ENCODE peak calls at places on chromosomes 6 and 20, in ten cellular contexts. P is right lobe of liver, U is ascending aorta, N is vagina, I is right atrium auricular region, D is pancreas, K is testis, V is mucosa of descending colon, Q is stomach, X is kidney epithelial cell. C is an unnamed sample. For H3K36me3, the result is how much of the 10 kb centered on the place peaks cover.

GRCh38 chr6:168376811-168377480 is 57.4 kb upstream of the DACT2 start:
- DNase-seq in P (no peak), U (no peak), N (no peak), I (no peak), D (no peak), K (no peak), V (no peak), Q (no peak), X (no peak), C (no peak)

GRCh38 chr6:68777956-68778355 is 142.9 kb downstream of the ADGRB3 start:
- DNase-seq in P (no peak), U (peak), N (no peak), I (no peak), D (no peak), K (no peak), V (no peak), Q (no peak), X (no peak), C (no peak)

GRCh38 chr6:151059612-151060095 is 180.1 kb upstream of the AKAP12 start:
- DNase-seq in P (no peak), U (no peak), N (no peak), I (no peak), D (no peak), K (peak), V (no peak), Q (no peak), X (no peak), C (no peak)

GRCh38 chr20:3221398-3222226 is 12.3 kb downstream of the ITPA start:
- DNase-seq in P (no peak), U (no peak), N (no peak), I (no peak), D (no peak), K (no peak), V (peak), Q (peak), X (no peak), C (no peak)

GRCh38 chr6:17032595-17033591 is 69.0 kb upstream of the STMND1 start:
- DNase-seq in P (no peak), U (peak), N (no peak), I (peak), D (peak), K (peak), V (no peak), Q (peak), X (peak), C (peak)

GRCh38 chr6:7378629-7379218 is 10.8 kb downstream of the CAGE1 start:
- DNase-seq in P (no peak), U (no peak), N (no peak), I (no peak), D (no peak), K (no peak), V (no peak), Q (no peak), X (no peak), C (no peak)

GRCh38 chr6:88920777-88921728 is 42.4 kb downstream of the RNGTT start:
- DNase-seq in P (no peak), U (no peak), N (no peak), I (no peak), D (no peak), K (no peak), V (no peak), Q (no peak), X (no peak), C (no peak)

GRCh38 chr6:107488875-107489635 is 862 bp upstream of the SOBP start:
- DNase-seq in P (peak), U (peak), N (no peak), I (peak), D (peak), K (peak), V (peak), Q (no peak), X (no peak), C (no peak)

GRCh38 chr20:34952676-34953075 is 2.9 kb downstream of the GSS start:
- DNase-seq in P (no peak), U (no peak), N (no peak), I (no peak), D (no peak), K (no peak), V (no peak), Q (no peak), X (no peak), C (no peak)

GRCh38 chr6:17281497-17282481 is 628 bp downstream of the RBM24 start:
- DNase-seq in P (no peak), U (peak), N (no peak), I (no peak), D (no peak), K (no peak), V (peak), Q (no peak), X (no peak), C (no peak)

GRCh38 chr20:50140339-50140859 is 13.1 kb downstream of the PEDS1 start:
- DNase-seq in P (no peak), U (no peak), N (no peak), I (no peak), D (no peak), K (no peak), V (no peak), Q (no peak), X (no peak), C (no peak)

GRCh38 chr20:14687317-14687716 is 349.9 kb upstream of the FLRT3 start:
- DNase-seq in P (no peak), U (no peak), N (no peak), I (no peak), D (no peak), K (no peak), V (no peak), Q (no peak), X (no peak), C (no peak)

GRCh38 chr6:149636116-149636515 is 12.4 kb downstream of the KATNA1 start:
- DNase-seq in P (no peak), U (no peak), N (no peak), I (no peak), D (no peak), K (no peak), V (no peak), Q (no peak), X (no peak), C (no peak)

DNA sequence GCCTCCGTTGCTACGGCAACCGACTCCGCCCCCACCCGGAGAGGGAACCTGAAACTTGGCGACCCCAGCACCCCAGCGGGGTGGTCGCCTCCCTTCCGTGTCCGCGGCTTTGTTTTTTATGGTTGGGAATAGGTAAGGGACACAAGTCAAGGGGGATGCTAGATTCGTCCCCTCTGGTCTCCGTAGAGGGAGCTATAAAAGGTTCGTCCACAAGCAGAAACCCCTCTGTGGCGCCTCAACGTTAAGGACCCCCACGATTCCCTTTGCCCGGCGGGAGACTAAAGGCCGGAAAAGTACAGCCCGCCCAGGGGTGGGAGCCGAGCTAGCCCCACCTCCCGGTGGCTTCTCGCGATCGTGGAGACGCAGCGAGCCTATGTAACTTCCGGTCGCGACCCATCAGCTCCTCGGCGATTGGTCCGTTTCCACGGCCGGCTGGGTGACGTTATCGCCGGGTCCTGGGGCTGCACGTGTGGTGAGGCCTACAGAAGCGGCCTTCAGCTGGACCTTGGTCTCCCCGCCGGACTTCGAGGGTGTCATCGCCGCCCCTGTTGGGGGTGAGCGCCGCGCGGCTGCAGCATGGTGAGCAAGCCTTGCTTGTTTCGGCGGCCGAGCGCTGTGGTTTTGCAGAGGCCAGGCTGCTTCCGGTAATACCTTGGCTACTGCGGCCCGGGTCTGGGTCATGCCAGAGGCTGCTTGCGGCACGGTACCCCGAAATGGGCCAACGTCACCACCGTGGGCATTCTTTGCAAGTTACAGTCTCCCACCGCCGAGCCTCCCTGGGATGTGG is at the start of gene LTV1:
- DNase-seq in P (peak), U (peak), N (peak), I (peak), D (peak), K (peak), V (peak), Q (peak), X (peak), C (peak)
- TF ChIP-seq CTCF in P (no peak), U (no peak), N (no peak), I (no peak), D (no peak), K (peak), V (peak), Q (no peak), X (no peak), C (no peak)

GRCh38 chr6:101402618-101403002 is 9.1 kb downstream of the GRIK2 start:
- DNase-seq in P (no peak), U (no peak), N (no peak), I (no peak), D (no peak), K (peak), V (no peak), Q (no peak), X (no peak), C (no peak)
- H3K4me3 ChIP-seq in P (no peak), U (no peak), N (peak), I (peak), D (no peak), K (no peak), V (no peak), Q (no peak), X (peak), C (no peak)

GRCh38 chr6:37373822-37374514 is 20.2 kb downstream of the RNF8 start:
- DNase-seq in P (no peak), U (no peak), N (no peak), I (no peak), D (no peak), K (no peak), V (no peak), Q (no peak), X (no peak), C (no peak)
- H3K36me3 ChIP-seq in P (under half), U (under half), N (under half), I (under half), D (under half), K (under half), V (under half), Q (under half), X (under half), C (under half)

DNA sequence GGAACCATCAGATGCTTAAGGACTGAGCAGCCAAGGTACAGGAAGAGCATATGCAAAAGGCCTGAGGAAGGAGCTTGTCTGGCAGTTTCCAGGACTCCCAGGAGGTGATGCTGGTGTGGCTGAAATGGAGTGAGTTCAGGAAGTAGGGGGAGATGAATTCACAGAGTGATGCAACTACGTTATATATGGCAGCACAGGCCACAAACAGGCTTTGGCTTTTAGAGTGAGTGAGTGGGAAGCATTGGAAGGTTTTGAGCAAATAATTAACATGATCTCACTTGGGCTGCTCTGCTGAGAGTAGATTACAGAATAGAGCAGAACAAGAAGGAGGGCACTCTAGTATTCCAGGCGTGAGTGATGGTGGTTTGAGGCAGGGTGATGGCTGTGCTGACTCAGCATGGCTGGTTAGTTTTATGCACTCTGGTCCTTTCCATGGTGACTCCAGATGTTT is 6.5 kb downstream of the BTN2A2 start:
- DNase-seq in P (no peak), U (no peak), N (no peak), I (no peak), D (no peak), K (no peak), V (no peak), Q (no peak), X (no peak), C (no peak)
- TF ChIP-seq CTCF in P (no peak), U (no peak), N (no peak), I (no peak), D (no peak), K (no peak), V (no peak), Q (no peak), X (peak), C (no peak)

C was measured in lung.